ENCODE peak calls at places on chromosomes 1 and 21, in ten cellular contexts. One of them, this sample, is unnamed. For H3K4me1 and H3K36me3, the result is how much of the 10 kb centered on the place peaks cover.

GRCh38 chr1:31435471-31436409 is 22.7 kb downstream of the SERINC2 start:
- DNase-seq in mesenchymal stem cell: no peak
- DNase-seq in heart left ventricle: no peak
- DNase-seq in ovary: no peak
- DNase-seq in spleen: no peak
- DNase-seq in fibroblast of lung: no peak
- DNase-seq in body of pancreas: no peak
- DNase-seq in IMR-90: no peak
- DNase-seq in left lung: no peak
- DNase-seq in aorta: no peak
- DNase-seq in this sample: no peak

GRCh38 chr1:247576514-247576913 is 11.6 kb upstream of the OR2G2 start:
- DNase-seq in heart left ventricle: no peak
- DNase-seq in left lung: no peak
- DNase-seq in fibroblast of lung: no peak
- DNase-seq in body of pancreas: no peak
- DNase-seq in aorta: no peak
- DNase-seq in ovary: no peak
- DNase-seq in mesenchymal stem cell: peak
- DNase-seq in spleen: no peak
- DNase-seq in IMR-90: no peak
- DNase-seq in this sample: no peak

GRCh38 chr1:156673387-156674121 is 3.7 kb downstream of the NES start:
- DNase-seq in aorta: no peak
- DNase-seq in fibroblast of lung: peak
- DNase-seq in mesenchymal stem cell: peak
- DNase-seq in left lung: peak
- DNase-seq in ovary: no peak
- DNase-seq in IMR-90: peak
- DNase-seq in spleen: no peak
- DNase-seq in body of pancreas: no peak
- DNase-seq in heart left ventricle: no peak
- DNase-seq in this sample: no peak

GRCh38 chr1:15799928-15800835 is 7.3 kb downstream of the UQCRHL start:
- DNase-seq in aorta: no peak
- DNase-seq in mesenchymal stem cell: peak
- DNase-seq in left lung: peak
- DNase-seq in body of pancreas: peak
- DNase-seq in ovary: no peak
- DNase-seq in heart left ventricle: no peak
- DNase-seq in fibroblast of lung: peak
- DNase-seq in IMR-90: peak
- DNase-seq in spleen: no peak
- DNase-seq in this sample: peak

GRCh38 chr1:87089823-87090222 is 175.4 kb downstream of the HS2ST1 start:
- DNase-seq in heart left ventricle: no peak
- DNase-seq in IMR-90: no peak
- DNase-seq in left lung: no peak
- DNase-seq in ovary: no peak
- DNase-seq in body of pancreas: no peak
- DNase-seq in spleen: no peak
- DNase-seq in aorta: no peak
- DNase-seq in fibroblast of lung: no peak
- DNase-seq in mesenchymal stem cell: no peak
- DNase-seq in this sample: no peak

GRCh38 chr21:44987301-44987885 is 47.6 kb downstream of the SLX9 start:
- DNase-seq in fibroblast of lung: no peak
- DNase-seq in heart left ventricle: no peak
- DNase-seq in aorta: peak
- DNase-seq in IMR-90: no peak
- DNase-seq in body of pancreas: no peak
- DNase-seq in left lung: peak
- DNase-seq in ovary: no peak
- DNase-seq in spleen: peak
- DNase-seq in mesenchymal stem cell: no peak
- DNase-seq in this sample: peak

GRCh38 chr1:247370786-247371732 is 39.4 kb upstream of the ZNF496 start:
- DNase-seq in mesenchymal stem cell: peak
- DNase-seq in aorta: no peak
- DNase-seq in spleen: no peak
- DNase-seq in fibroblast of lung: peak
- DNase-seq in heart left ventricle: no peak
- DNase-seq in body of pancreas: peak
- DNase-seq in ovary: no peak
- DNase-seq in IMR-90: peak
- DNase-seq in left lung: no peak
- DNase-seq in this sample: no peak

GRCh38 chr1:224539971-224540370 is 76.1 kb upstream of the CNIH3 start:
- DNase-seq in mesenchymal stem cell: no peak
- DNase-seq in aorta: no peak
- DNase-seq in ovary: no peak
- DNase-seq in heart left ventricle: no peak
- DNase-seq in IMR-90: peak
- DNase-seq in fibroblast of lung: peak
- DNase-seq in spleen: no peak
- DNase-seq in left lung: no peak
- DNase-seq in body of pancreas: no peak
- DNase-seq in this sample: no peak

GRCh38 chr1:246971322-246971721 is 36.5 kb downstream of the ZNF695 start:
- DNase-seq in left lung: peak
- DNase-seq in aorta: peak
- DNase-seq in fibroblast of lung: no peak
- DNase-seq in mesenchymal stem cell: peak
- DNase-seq in body of pancreas: peak
- DNase-seq in ovary: peak
- DNase-seq in IMR-90: peak
- DNase-seq in heart left ventricle: peak
- DNase-seq in spleen: peak
- DNase-seq in this sample: peak

GRCh38 chr1:227058321-227058751 is 118.2 kb downstream of the COQ8A start:
- DNase-seq in left lung: no peak
- DNase-seq in IMR-90: peak
- DNase-seq in body of pancreas: no peak
- DNase-seq in fibroblast of lung: peak
- DNase-seq in ovary: no peak
- DNase-seq in aorta: no peak
- DNase-seq in mesenchymal stem cell: peak
- DNase-seq in heart left ventricle: no peak
- DNase-seq in spleen: no peak
- DNase-seq in this sample: no peak

GRCh38 chr1:174953657-174954435 is 45.9 kb upstream of the CACYBP start:
- DNase-seq in heart left ventricle: no peak
- DNase-seq in ovary: no peak
- DNase-seq in fibroblast of lung: no peak
- DNase-seq in IMR-90: no peak
- DNase-seq in body of pancreas: no peak
- DNase-seq in mesenchymal stem cell: peak
- DNase-seq in aorta: no peak
- DNase-seq in left lung: no peak
- DNase-seq in spleen: no peak
- DNase-seq in this sample: no peak

GRCh38 chr1:114164840-114165543 is 11.3 kb upstream of the SYT6 start:
- DNase-seq in IMR-90: no peak
- DNase-seq in ovary: no peak
- DNase-seq in mesenchymal stem cell: no peak
- DNase-seq in aorta: no peak
- DNase-seq in heart left ventricle: no peak
- DNase-seq in fibroblast of lung: no peak
- DNase-seq in body of pancreas: no peak
- DNase-seq in spleen: no peak
- DNase-seq in left lung: no peak
- DNase-seq in this sample: no peak

GRCh38 chr1:21234779-21235178 is 55.5 kb downstream of the ECE1 start:
- DNase-seq in ovary: no peak
- DNase-seq in aorta: no peak
- DNase-seq in spleen: no peak
- DNase-seq in fibroblast of lung: no peak
- DNase-seq in heart left ventricle: no peak
- DNase-seq in mesenchymal stem cell: peak
- DNase-seq in IMR-90: peak
- DNase-seq in left lung: no peak
- DNase-seq in body of pancreas: no peak
- DNase-seq in this sample: no peak

DNA sequence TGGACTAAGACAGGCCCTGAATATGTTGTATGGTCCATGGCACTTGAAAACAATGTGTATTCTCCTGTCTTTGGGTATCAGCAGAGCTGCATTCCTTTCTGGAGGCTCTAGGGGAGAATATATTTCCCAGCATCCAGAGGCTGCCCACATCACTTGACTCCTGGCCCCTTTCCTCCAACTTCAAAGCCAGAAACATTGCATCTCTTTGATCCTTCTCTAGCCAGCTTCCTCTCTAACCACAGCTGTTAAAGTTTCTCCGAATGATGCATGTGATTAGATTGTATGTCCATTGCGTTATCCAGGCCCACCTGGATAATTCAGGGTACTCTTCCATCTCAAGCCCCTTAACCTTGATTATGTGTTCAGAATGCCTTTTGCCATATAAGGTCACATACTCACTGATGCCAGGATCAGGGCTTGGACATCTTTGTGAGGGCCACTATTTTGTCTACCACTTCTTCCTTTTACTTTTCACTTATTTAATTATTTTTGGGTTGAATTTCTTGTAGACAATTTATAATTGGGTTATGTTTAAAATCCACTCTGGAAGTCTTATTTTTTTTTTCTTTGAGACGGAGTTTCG is 5.3 kb downstream of the CHD1L start:
- DNase-seq in ovary: no peak
- DNase-seq in heart left ventricle: no peak
- DNase-seq in left lung: no peak
- DNase-seq in aorta: no peak
- DNase-seq in IMR-90: no peak
- DNase-seq in mesenchymal stem cell: peak
- DNase-seq in body of pancreas: no peak
- DNase-seq in spleen: no peak
- DNase-seq in fibroblast of lung: peak
- DNase-seq in this sample: no peak
- H3K4me1 ChIP-seq in ovary: under half
- H3K4me1 ChIP-seq in heart left ventricle: under half
- H3K4me1 ChIP-seq in left lung: under half
- H3K4me1 ChIP-seq in aorta: under half
- H3K4me1 ChIP-seq in IMR-90: under half
- H3K4me1 ChIP-seq in mesenchymal stem cell: under half
- H3K4me1 ChIP-seq in body of pancreas: under half
- H3K4me1 ChIP-seq in spleen: half or more
- H3K4me1 ChIP-seq in fibroblast of lung: under half
- H3K4me1 ChIP-seq in this sample: under half

GRCh38 chr1:11858158-11858557 is 587 bp downstream of the NPPB start:
- DNase-seq in ovary: no peak
- DNase-seq in fibroblast of lung: no peak
- DNase-seq in left lung: no peak
- DNase-seq in spleen: no peak
- DNase-seq in heart left ventricle: no peak
- DNase-seq in mesenchymal stem cell: no peak
- DNase-seq in body of pancreas: no peak
- DNase-seq in IMR-90: no peak
- DNase-seq in aorta: no peak
- DNase-seq in this sample: no peak
- H3K4me3 ChIP-seq in ovary: no peak
- H3K4me3 ChIP-seq in fibroblast of lung: no peak
- H3K4me3 ChIP-seq in left lung: no peak
- H3K4me3 ChIP-seq in spleen: no peak
- H3K4me3 ChIP-seq in heart left ventricle: peak
- H3K4me3 ChIP-seq in mesenchymal stem cell: no peak
- H3K4me3 ChIP-seq in body of pancreas: no peak
- H3K4me3 ChIP-seq in IMR-90: no peak
- H3K4me3 ChIP-seq in aorta: no peak
- H3K4me3 ChIP-seq in this sample: no peak

GRCh38 chr1:52424238-52424637 is 19.8 kb downstream of the PRPF38A start:
- DNase-seq in mesenchymal stem cell: peak
- DNase-seq in aorta: no peak
- DNase-seq in spleen: no peak
- DNase-seq in ovary: no peak
- DNase-seq in left lung: no peak
- DNase-seq in fibroblast of lung: no peak
- DNase-seq in IMR-90: peak
- DNase-seq in heart left ventricle: no peak
- DNase-seq in body of pancreas: no peak
- DNase-seq in this sample: no peak

GRCh38 chr1:52423055-52423454 is 18.7 kb downstream of the PRPF38A start:
- DNase-seq in ovary: no peak
- DNase-seq in aorta: no peak
- DNase-seq in heart left ventricle: no peak
- DNase-seq in spleen: no peak
- DNase-seq in left lung: no peak
- DNase-seq in fibroblast of lung: no peak
- DNase-seq in mesenchymal stem cell: no peak
- DNase-seq in IMR-90: no peak
- DNase-seq in body of pancreas: no peak
- DNase-seq in this sample: no peak

GRCh38 chr1:52423771-52424170 is 19.4 kb downstream of the PRPF38A start:
- DNase-seq in ovary: no peak
- DNase-seq in spleen: peak
- DNase-seq in IMR-90: no peak
- DNase-seq in heart left ventricle: no peak
- DNase-seq in mesenchymal stem cell: peak
- DNase-seq in fibroblast of lung: no peak
- DNase-seq in left lung: no peak
- DNase-seq in body of pancreas: no peak
- DNase-seq in aorta: no peak
- DNase-seq in this sample: no peak

GRCh38 chr1:52416811-52417210 is 12.4 kb downstream of the PRPF38A start:
- DNase-seq in mesenchymal stem cell: no peak
- DNase-seq in aorta: no peak
- DNase-seq in spleen: no peak
- DNase-seq in heart left ventricle: no peak
- DNase-seq in ovary: no peak
- DNase-seq in IMR-90: no peak
- DNase-seq in body of pancreas: no peak
- DNase-seq in left lung: no peak
- DNase-seq in fibroblast of lung: no peak
- DNase-seq in this sample: no peak

DNA sequence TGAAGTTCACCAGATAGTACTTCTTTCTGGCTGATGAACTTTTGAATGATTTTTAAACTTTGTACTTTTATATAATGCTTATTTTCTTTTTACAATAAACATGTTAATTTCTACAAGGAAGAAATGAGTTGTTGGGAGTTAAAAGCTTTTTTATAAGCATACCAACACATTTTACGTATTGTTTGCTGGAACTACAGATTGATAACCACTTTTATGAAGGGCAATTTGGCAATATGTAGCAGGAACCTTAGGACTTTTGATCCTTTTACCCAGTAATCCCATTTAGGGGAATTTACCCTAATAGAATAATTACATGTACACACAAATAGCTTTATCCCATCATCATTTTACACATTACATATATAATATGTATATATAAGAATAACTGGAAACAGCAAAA is 16.3 kb downstream of the PRPF38A start:
- DNase-seq in ovary: no peak
- DNase-seq in heart left ventricle: no peak
- DNase-seq in mesenchymal stem cell: no peak
- DNase-seq in left lung: no peak
- DNase-seq in aorta: no peak
- DNase-seq in body of pancreas: no peak
- DNase-seq in IMR-90: no peak
- DNase-seq in spleen: no peak
- DNase-seq in fibroblast of lung: no peak
- DNase-seq in this sample: no peak
- H3K36me3 ChIP-seq in ovary: under half
- H3K36me3 ChIP-seq in heart left ventricle: half or more
- H3K36me3 ChIP-seq in mesenchymal stem cell: half or more
- H3K36me3 ChIP-seq in left lung: under half
- H3K36me3 ChIP-seq in aorta: under half
- H3K36me3 ChIP-seq in body of pancreas: under half
- H3K36me3 ChIP-seq in IMR-90: under half
- H3K36me3 ChIP-seq in spleen: half or more
- H3K36me3 ChIP-seq in fibroblast of lung: under half
- H3K36me3 ChIP-seq in this sample: under half

GRCh38 chr21:46637952-46638746 is 2.7 kb downstream of the PRMT2 start:
- DNase-seq in heart left ventricle: no peak
- DNase-seq in body of pancreas: no peak
- DNase-seq in fibroblast of lung: peak
- DNase-seq in aorta: no peak
- DNase-seq in ovary: no peak
- DNase-seq in IMR-90: no peak
- DNase-seq in mesenchymal stem cell: peak
- DNase-seq in spleen: no peak
- DNase-seq in left lung: no peak
- DNase-seq in this sample: no peak
- H3K4me1 ChIP-seq in heart left ventricle: under half
- H3K4me1 ChIP-seq in body of pancreas: under half
- H3K4me1 ChIP-seq in fibroblast of lung: under half
- H3K4me1 ChIP-seq in aorta: under half
- H3K4me1 ChIP-seq in ovary: under half
- H3K4me1 ChIP-seq in IMR-90: under half
- H3K4me1 ChIP-seq in mesenchymal stem cell: under half
- H3K4me1 ChIP-seq in spleen: half or more
- H3K4me1 ChIP-seq in left lung: under half
- H3K4me1 ChIP-seq in this sample: under half